ENCODE peak calls at places on chromosome 12, in four cellular contexts. Y is keratinocyte, X is tibial artery, L is colonic mucosa. B is an unnamed sample.

GRCh38 chr12:114961491-114961890 is 277.5 kb upstream of the TBX3 start:
- DNase-seq in L (no peak), X (no peak), Y (no peak), B (no peak)

GRCh38 chr12:12655061-12655460 is 40.9 kb downstream of the GPR19 start:
- DNase-seq in X (no peak), Y (no peak), L (no peak), B (no peak)

GRCh38 chr12:131131077-131131807 is 177.5 kb downstream of the ADGRD1 start:
- DNase-seq in X (no peak), Y (no peak), L (no peak), B (no peak)

GRCh38 chr12:81596558-81596957 is 162.6 kb downstream of the PPFIA2 start:
- DNase-seq in L (no peak), X (no peak), Y (no peak), B (no peak)

GRCh38 chr12:104605685-104606084 is 148.9 kb downstream of the CHST11 start:
- DNase-seq in Y (no peak), X (peak; percentile 91), L (peak; percentile 30), B (no peak)

GRCh38 chr12:132083731-132084641 is 60.1 kb downstream of the DDX51 start:
- DNase-seq in L (peak; percentile 85), X (peak; percentile 93), Y (peak; percentile 49), B (peak; percentile 88)

GRCh38 chr12:57452181-57452936 is 2.7 kb upstream of the INHBE start:
- DNase-seq in L (no peak), X (peak; percentile 83), Y (no peak), B (peak; percentile 48)

GRCh38 chr12:119204716-119205285 is 26.1 kb downstream of the HSPB8 start:
- DNase-seq in Y (no peak), L (no peak), X (no peak), B (no peak)

GRCh38 chr12:4006743-4007142 is 133.5 kb upstream of the PARP11 start:
- DNase-seq in X (no peak), L (no peak), Y (peak; percentile 72), B (peak; percentile 97)

GRCh38 chr12:1939316-1939715 is 20.9 kb upstream of the CACNA2D4 start:
- DNase-seq in X (no peak), L (peak; percentile 60), Y (no peak), B (no peak)

GRCh38 chr12:1937481-1938224 is 19.2 kb upstream of the CACNA2D4 start:
- DNase-seq in Y (no peak), L (peak; percentile 32), X (peak; percentile 61), B (no peak)

GRCh38 chr12:1935700-1936378 is 17.4 kb upstream of the CACNA2D4 start:
- DNase-seq in Y (no peak), X (peak; percentile 94), L (peak; percentile 59), B (no peak)

GRCh38 chr12:1936406-1937320 is 18.2 kb upstream of the CACNA2D4 start:
- DNase-seq in L (peak; percentile 87), Y (no peak), X (peak; percentile 95), B (peak; percentile 57)

GRCh38 chr12:1939745-1940607 is 21.5 kb upstream of the CACNA2D4 start:
- DNase-seq in X (peak; percentile 90), L (peak; percentile 95), Y (peak; percentile 25), B (peak; percentile 79)
- H3K4me3 ChIP-seq in X (no peak overlapping the region), L (peak overlapping the region; percentile 2), Y (no peak overlapping the region), B (no peak overlapping the region)

GRCh38 chr12:74415633-74416032 is 122.0 kb upstream of the ATXN7L3B start:
- DNase-seq in Y (no peak), L (no peak), X (no peak), B (peak; percentile 52)
- TF ChIP-seq CTCF in Y (peak; percentile 32), L (no peak), X (no peak), B (peak; percentile 76)

GRCh38 chr12:111462134-111462821 is 56.6 kb downstream of the SH2B3 start:
- DNase-seq in Y (no peak), L (no peak), X (no peak), B (no peak)
- H3K4me3 ChIP-seq in Y (no peak overlapping the region), L (no peak overlapping the region), X (no peak overlapping the region), B (no peak overlapping the region)

GRCh38 chr12:13666806-13667205 is 314.6 kb downstream of the GRIN2B start:
- DNase-seq in L (no peak), X (no peak), Y (no peak), B (no peak)
- TF ChIP-seq CTCF in L (no peak), X (no peak), Y (no peak), B (no peak)

GRCh38 chr12:107320929-107321618 is 227.7 kb upstream of the CRY1 start:
- DNase-seq in L (no peak), Y (peak; percentile 69), X (no peak), B (peak; percentile 82)
- H3K4me3 ChIP-seq in L (peak overlapping the region; percentile 54), Y (peak overlapping the region; percentile 84), X (peak overlapping the region; percentile 34), B (peak overlapping the region; percentile 68)